ENCODE peak calls at places on chromosome 16, in ten cellular contexts. Q is lung, D is B cell, R is fibroblast of mammary gland, U is A549, V is heart right ventricle, Y is GM12865, C is GM13977, O is HCT116, I is heart left ventricle. X is an unnamed sample.

GRCh38 chr16:64449511-64449910 is 672.4 kb downstream of the CDH11 start:
- DNase-seq in Q (no peak), D (no peak), R (no peak), U (no peak), V (no peak), Y (no peak), C (no peak), O (no peak), I (no peak), X (no peak)

GRCh38 chr16:23710008-23710407 is 3.0 kb downstream of the ERN2 start:
- DNase-seq in Q (no peak), D (no peak), R (no peak), U (no peak), V (no peak), Y (no peak), C (no peak), O (no peak), I (no peak), X (no peak)

GRCh38 chr16:1559446-1559975 is 26.0 kb downstream of the TMEM204 start:
- DNase-seq in Q (no peak), D (no peak), R (no peak), U (no peak), V (no peak), Y (no peak), C (no peak), O (no peak), I (no peak), X (no peak)

GRCh38 chr16:87340198-87340597 is 23.0 kb upstream of the C16orf95 start:
- DNase-seq in Q (no peak), D (no peak), R (no peak), U (no peak), V (no peak), Y (no peak), C (no peak), O (no peak), I (no peak), X (no peak)

GRCh38 chr16:11107781-11108465 is 148.1 kb downstream of the SOCS1 start:
- DNase-seq in Q (no peak), D (no peak), R (peak; percentile 61), U (no peak), V (no peak), Y (no peak), C (no peak), O (no peak), I (no peak), X (no peak)

GRCh38 chr16:78437352-78437968 is 338.0 kb downstream of the WWOX start:
- DNase-seq in Q (no peak), D (peak; percentile 57), R (peak; percentile 18), U (peak; percentile 38), V (no peak), Y (peak; percentile 17), C (peak; percentile 39), O (no peak), I (no peak), X (peak; percentile 33)

GRCh38 chr16:84024854-84025253 is 17.7 kb downstream of the SLC38A8 start:
- DNase-seq in Q (no peak), D (no peak), R (peak; percentile 96), U (no peak), V (no peak), Y (no peak), C (no peak), O (no peak), I (no peak), X (no peak)

GRCh38 chr16:53752566-53752965 is 48.6 kb downstream of the FTO start:
- DNase-seq in Q (no peak), D (no peak), R (no peak), U (no peak), V (no peak), Y (no peak), C (no peak), O (no peak), I (no peak), X (no peak)

GRCh38 chr16:9647981-9648701 is 534.1 kb downstream of the GRIN2A start:
- DNase-seq in Q (no peak), D (no peak), R (peak; percentile 36), U (peak; percentile 49), V (no peak), Y (peak; percentile 19), C (peak; percentile 21), O (no peak), I (no peak), X (no peak)

DNA sequence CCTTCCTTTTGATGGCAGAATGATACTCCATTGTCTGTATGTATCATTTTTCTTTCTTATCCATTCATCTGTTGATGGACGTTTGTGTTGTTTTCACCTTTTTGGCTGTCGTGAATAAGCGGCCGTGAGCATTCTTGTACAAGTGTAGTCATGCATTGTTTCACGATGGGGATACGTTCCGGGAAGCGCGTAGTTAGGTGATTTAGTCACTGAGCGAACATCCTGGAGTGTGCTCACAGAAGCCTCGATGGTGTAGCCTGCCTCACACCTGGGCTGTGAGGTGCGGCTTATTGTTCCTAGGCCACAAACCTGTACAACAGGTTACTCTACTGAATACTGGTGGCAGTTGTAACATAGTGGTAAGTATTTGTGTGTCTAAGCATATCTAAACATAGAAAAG is 136.5 kb downstream of the CMIP start:
- DNase-seq in Q (peak; percentile 58), D (no peak), R (no peak), U (no peak), V (no peak), Y (no peak), C (no peak), O (no peak), I (peak; percentile 10), X (peak; percentile 77)
- TF ChIP-seq CTCF in Q (no peak), D (no peak), R (no peak), U (no peak), V (no peak), Y (no peak), C (no peak), O (no peak), I (no peak), X (no peak)

DNA sequence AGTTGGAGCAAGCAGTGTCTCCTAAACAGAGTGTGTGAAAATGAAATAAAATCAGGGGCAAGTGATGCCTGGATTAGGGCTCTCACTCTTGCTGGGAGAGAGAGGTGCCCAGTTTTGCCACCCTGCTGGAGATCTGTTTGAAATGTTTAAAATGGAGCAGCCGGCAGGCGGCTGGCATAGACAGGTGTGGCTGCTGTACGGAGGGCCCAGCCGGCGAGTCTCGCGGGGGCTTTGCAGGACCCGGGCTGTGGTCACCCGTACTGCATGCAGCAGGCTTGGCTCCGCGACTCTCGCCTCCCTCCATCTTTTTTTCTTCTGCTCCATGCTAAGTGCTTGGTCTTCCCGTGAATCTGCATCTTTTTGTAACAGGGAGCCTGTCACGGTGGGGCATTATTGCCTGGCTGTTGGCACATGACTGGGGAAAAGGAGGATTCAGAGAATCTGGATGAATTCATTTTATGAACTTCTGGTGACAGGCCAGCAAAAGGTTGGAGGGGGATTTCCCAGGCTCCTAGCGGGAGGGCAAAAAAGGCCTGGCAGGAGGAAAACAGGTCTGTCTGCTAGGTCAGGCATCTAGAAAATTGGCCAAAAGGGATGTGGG is 1.8 kb downstream of the ZNRF1 start:
- DNase-seq in Q (no peak), D (peak; percentile 42), R (no peak), U (no peak), V (peak; percentile 30), Y (no peak), C (no peak), O (no peak), I (peak; percentile 42), X (no peak)
- TF ChIP-seq CTCF in Q (no peak), D (no peak), R (no peak), U (no peak), V (no peak), Y (no peak), C (no peak), O (no peak), I (no peak), X (no peak)

DNA sequence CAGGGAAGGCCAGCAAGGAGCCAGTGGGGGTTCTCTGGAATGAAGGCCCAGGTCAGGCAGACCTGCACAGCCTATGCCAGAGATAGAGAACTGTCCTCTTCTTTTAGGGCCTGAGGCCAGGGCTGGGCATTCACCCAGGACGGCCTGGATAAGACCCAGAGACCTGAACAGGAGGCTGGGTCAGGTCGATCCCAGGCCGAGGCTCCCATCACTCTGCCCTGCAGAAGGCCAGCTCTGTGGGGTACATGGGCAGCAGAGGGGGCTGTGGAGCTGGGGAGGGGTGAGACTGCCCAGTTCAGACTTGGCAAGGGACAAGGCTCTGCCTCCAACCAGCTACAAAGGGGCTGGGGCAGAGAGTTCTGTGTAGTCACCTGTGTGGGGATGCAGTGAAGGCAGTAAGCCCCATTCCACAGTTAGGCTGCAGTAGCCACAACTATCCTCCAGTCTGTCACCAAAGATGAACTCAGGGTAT is 14.6 kb downstream of the HSD11B2 start:
- DNase-seq in Q (no peak), D (no peak), R (no peak), U (no peak), V (peak; percentile 67), Y (no peak), C (no peak), O (no peak), I (peak; percentile 72), X (no peak)
- TF ChIP-seq CTCF in Q (no peak), D (no peak), R (peak; percentile 9), U (no peak), V (no peak), Y (no peak), C (peak; percentile 1), O (no peak), I (peak; percentile 26), X (no peak)

GRCh38 chr16:48608871-48609452 is 1.0 kb downstream of the N4BP1 start:
- DNase-seq in Q (no peak), D (peak; percentile 41), R (no peak), U (no peak), V (no peak), Y (no peak), C (no peak), O (no peak), I (no peak), X (peak; percentile 21)

GRCh38 chr16:48608452-48608851 is 1.5 kb downstream of the N4BP1 start:
- DNase-seq in Q (no peak), D (peak; percentile 32), R (peak; percentile 46), U (no peak), V (no peak), Y (peak; percentile 81), C (peak; percentile 69), O (no peak), I (no peak), X (no peak)

GRCh38 chr16:48609453-48610023 is 442 bp downstream of the N4BP1 start:
- DNase-seq in Q (peak; percentile 55), D (no peak), R (peak; percentile 44), U (peak; percentile 48), V (peak; percentile 78), Y (peak; percentile 69), C (peak; percentile 80), O (no peak), I (peak; percentile 83), X (peak; percentile 70)

GRCh38 chr16:48605518-48606110 is 4.4 kb downstream of the N4BP1 start:
- DNase-seq in Q (no peak), D (no peak), R (no peak), U (no peak), V (no peak), Y (peak; percentile 21), C (no peak), O (no peak), I (no peak), X (no peak)

DNA sequence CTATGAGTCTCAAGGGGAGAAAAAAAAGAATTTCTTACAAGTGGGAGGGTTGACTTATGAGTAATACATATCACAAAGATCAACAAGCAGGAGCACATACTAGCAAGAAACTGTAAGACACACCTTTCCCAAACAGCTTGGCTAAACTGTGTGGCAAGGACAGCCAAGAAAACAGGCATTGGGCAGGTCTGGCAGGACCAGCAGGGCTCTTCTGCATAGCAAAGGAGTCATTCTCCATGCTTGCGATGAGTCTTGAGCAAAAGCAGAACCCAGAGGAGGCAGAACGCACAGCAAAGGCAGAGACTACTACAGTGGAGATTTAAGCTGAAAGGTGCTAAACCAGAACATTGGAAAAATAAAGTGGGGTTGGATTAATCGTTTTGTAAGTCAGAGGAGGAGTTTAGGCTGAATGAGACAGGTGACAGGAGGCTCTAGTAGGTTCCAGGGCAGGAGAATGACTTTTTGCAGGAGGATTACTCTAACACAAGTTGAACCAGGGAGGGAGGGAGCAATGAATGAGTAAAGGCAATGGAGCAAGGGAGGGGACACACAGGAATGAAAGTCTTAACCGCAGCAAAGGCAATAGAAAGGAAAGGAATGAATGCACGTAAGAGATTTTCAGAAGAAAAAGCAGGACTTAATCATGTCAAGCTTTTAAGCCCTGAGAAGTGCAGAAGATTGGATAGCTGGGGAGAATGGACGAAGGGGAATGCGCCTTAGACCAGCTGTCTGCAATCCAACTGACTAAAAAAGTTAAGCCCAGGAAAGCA is 2.7 kb downstream of the N4BP1 start:
- DNase-seq in Q (peak; percentile 74), D (no peak), R (peak; percentile 68), U (no peak), V (no peak), Y (no peak), C (no peak), O (no peak), I (no peak), X (peak; percentile 76)
- TF ChIP-seq CTCF in Q (no peak), D (no peak), R (no peak), U (no peak), V (no peak), Y (no peak), C (no peak), O (no peak), I (no peak), X (no peak)